ENCODE peak calls at places on chromosome 12, in six cellular contexts. One of them, this sample, is unnamed.

GRCh38 chr12:2341871-2342270 is 289.1 kb downstream of the CACNA1C start:
- DNase-seq in IMR-90: peak; percentile 89
- DNase-seq in A549: no peak
- DNase-seq in GM12878: no peak
- DNase-seq in HepG2: no peak
- DNase-seq in SK-N-SH: no peak
- DNase-seq in this sample: no peak

GRCh38 chr12:53596920-53597363 is 29.2 kb downstream of the ATF7 start:
- DNase-seq in IMR-90: peak; percentile 59
- DNase-seq in A549: no peak
- DNase-seq in GM12878: no peak
- DNase-seq in HepG2: no peak
- DNase-seq in SK-N-SH: no peak
- DNase-seq in this sample: no peak

GRCh38 chr12:123076604-123077297 is 74.1 kb downstream of the PITPNM2 start:
- DNase-seq in IMR-90: no peak
- DNase-seq in A549: no peak
- DNase-seq in GM12878: no peak
- DNase-seq in HepG2: no peak
- DNase-seq in SK-N-SH: peak; percentile 31
- DNase-seq in this sample: no peak

GRCh38 chr12:112992541-112993398 is 14.5 kb downstream of the OAS2 start:
- DNase-seq in IMR-90: peak; percentile 53
- DNase-seq in A549: peak; percentile 75
- DNase-seq in GM12878: no peak
- DNase-seq in HepG2: peak; percentile 63
- DNase-seq in SK-N-SH: peak; percentile 70
- DNase-seq in this sample: peak; percentile 61

GRCh38 chr12:3998968-3999792 is 126.0 kb upstream of the PARP11 start:
- DNase-seq in IMR-90: no peak
- DNase-seq in A549: no peak
- DNase-seq in GM12878: no peak
- DNase-seq in HepG2: peak; percentile 88
- DNase-seq in SK-N-SH: no peak
- DNase-seq in this sample: no peak

GRCh38 chr12:78864483-78865296 is at the start of gene SYT1:
- DNase-seq in IMR-90: peak; percentile 85
- DNase-seq in A549: peak; percentile 98
- DNase-seq in GM12878: no peak
- DNase-seq in HepG2: no peak
- DNase-seq in SK-N-SH: peak; percentile 92
- DNase-seq in this sample: no peak

GRCh38 chr12:83168756-83169155 is 482.1 kb downstream of the TMTC2 start:
- DNase-seq in IMR-90: no peak
- DNase-seq in A549: no peak
- DNase-seq in GM12878: no peak
- DNase-seq in HepG2: no peak
- DNase-seq in SK-N-SH: no peak
- DNase-seq in this sample: no peak

GRCh38 chr12:113065126-113066007 is 8.8 kb downstream of the DTX1 start:
- DNase-seq in IMR-90: no peak
- DNase-seq in A549: no peak
- DNase-seq in GM12878: no peak
- DNase-seq in HepG2: no peak
- DNase-seq in SK-N-SH: peak; percentile 63
- DNase-seq in this sample: no peak

GRCh38 chr12:79329933-79330332 is 360.8 kb downstream of the PAWR start:
- DNase-seq in IMR-90: peak; percentile 53
- DNase-seq in A549: no peak
- DNase-seq in GM12878: no peak
- DNase-seq in HepG2: no peak
- DNase-seq in SK-N-SH: no peak
- DNase-seq in this sample: no peak

GRCh38 chr12:106582661-106583577 is at the start of gene RFX4:
- DNase-seq in IMR-90: no peak
- DNase-seq in A549: peak; percentile 13
- DNase-seq in GM12878: no peak
- DNase-seq in HepG2: no peak
- DNase-seq in SK-N-SH: peak; percentile 55
- DNase-seq in this sample: no peak

GRCh38 chr12:48198619-48198973 is 4.5 kb downstream of the OR10AD1 start:
- DNase-seq in IMR-90: no peak
- DNase-seq in A549: no peak
- DNase-seq in GM12878: no peak
- DNase-seq in HepG2: no peak
- DNase-seq in SK-N-SH: peak; percentile 50
- DNase-seq in this sample: no peak

GRCh38 chr12:128531153-128531552 is 264.2 kb downstream of the TMEM132C start:
- DNase-seq in IMR-90: no peak
- DNase-seq in A549: no peak
- DNase-seq in GM12878: peak; percentile 3
- DNase-seq in HepG2: no peak
- DNase-seq in SK-N-SH: no peak
- DNase-seq in this sample: no peak

GRCh38 chr12:132071001-132071810 is 72.9 kb downstream of the DDX51 start:
- DNase-seq in IMR-90: no peak
- DNase-seq in A549: no peak
- DNase-seq in GM12878: peak; percentile 75
- DNase-seq in HepG2: no peak
- DNase-seq in SK-N-SH: no peak
- DNase-seq in this sample: no peak

GRCh38 chr12:11863478-11863906 is 207.2 kb upstream of the BCL2L14 start:
- DNase-seq in IMR-90: no peak
- DNase-seq in A549: no peak
- DNase-seq in GM12878: no peak
- DNase-seq in HepG2: no peak
- DNase-seq in SK-N-SH: peak; percentile 54
- DNase-seq in this sample: no peak
- TF ChIP-seq RAD21 in IMR-90: no peak
- TF ChIP-seq RAD21 in A549: no peak
- TF ChIP-seq RAD21 in GM12878: no peak
- TF ChIP-seq RAD21 in HepG2: no peak
- TF ChIP-seq RAD21 in SK-N-SH: no peak
- TF ChIP-seq RAD21 in this sample: no peak

DNA sequence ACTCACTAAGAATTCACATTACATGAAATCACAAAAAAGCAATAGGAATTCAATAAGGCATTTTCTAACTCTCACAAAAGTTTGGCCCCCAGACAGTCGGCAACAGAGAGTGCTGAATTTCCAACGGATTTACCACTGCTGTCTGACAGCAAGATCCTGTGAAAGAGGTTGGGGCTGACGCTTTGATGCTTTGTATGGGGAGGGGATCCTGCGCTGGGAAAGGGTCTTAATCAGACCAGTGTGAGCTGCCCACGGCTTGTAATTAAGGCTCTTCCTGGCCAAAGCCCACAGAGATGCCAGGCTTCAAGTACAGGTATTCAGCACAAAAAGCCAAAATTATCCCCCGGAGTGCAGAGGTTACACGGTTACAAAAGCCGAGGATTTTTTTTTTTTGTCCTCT is 66.8 kb upstream of the TMCC3 start:
- DNase-seq in IMR-90: no peak
- DNase-seq in A549: no peak
- DNase-seq in GM12878: no peak
- DNase-seq in HepG2: no peak
- DNase-seq in SK-N-SH: no peak
- DNase-seq in this sample: no peak
- TF ChIP-seq RAD21 in IMR-90: no peak
- TF ChIP-seq RAD21 in A549: no peak
- TF ChIP-seq RAD21 in GM12878: no peak
- TF ChIP-seq RAD21 in HepG2: no peak
- TF ChIP-seq RAD21 in SK-N-SH: no peak
- TF ChIP-seq RAD21 in this sample: no peak

DNA sequence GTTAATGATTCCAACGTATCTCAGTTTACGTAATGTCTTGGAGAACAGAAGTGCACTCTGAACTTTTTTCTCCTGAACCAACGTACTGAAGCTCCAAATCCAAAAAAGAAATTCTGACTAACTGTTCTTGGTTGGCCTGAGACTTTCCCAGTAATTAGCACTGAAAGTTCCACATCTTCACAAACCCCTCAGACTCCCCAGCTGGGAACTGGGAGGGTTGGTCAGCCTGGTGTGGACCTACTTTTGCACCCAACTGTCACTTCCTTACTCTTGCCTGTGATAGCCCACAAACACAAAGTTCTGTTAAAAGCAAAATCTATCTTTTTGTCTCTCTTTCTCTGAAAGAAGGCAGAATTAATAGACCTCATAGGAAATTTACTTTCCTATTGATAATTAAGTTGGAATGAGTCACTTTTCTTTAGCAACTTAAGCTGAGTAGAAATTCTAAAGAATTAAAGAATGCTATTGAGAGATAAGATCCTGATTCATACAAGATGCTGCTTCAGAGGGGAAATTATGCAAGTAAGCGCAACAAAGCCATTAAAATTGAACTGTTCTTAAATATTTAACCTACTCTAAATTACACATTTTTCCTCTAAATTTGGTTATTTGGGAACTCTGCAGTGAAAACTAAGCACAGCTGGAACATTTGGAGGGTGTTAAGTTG is 155.0 kb downstream of the EPS8 start:
- DNase-seq in IMR-90: peak; percentile 70
- DNase-seq in A549: no peak
- DNase-seq in GM12878: no peak
- DNase-seq in HepG2: no peak
- DNase-seq in SK-N-SH: no peak
- DNase-seq in this sample: no peak
- TF ChIP-seq RAD21 in IMR-90: no peak
- TF ChIP-seq RAD21 in A549: no peak
- TF ChIP-seq RAD21 in GM12878: no peak
- TF ChIP-seq RAD21 in HepG2: no peak
- TF ChIP-seq RAD21 in SK-N-SH: no peak
- TF ChIP-seq RAD21 in this sample: no peak

DNA sequence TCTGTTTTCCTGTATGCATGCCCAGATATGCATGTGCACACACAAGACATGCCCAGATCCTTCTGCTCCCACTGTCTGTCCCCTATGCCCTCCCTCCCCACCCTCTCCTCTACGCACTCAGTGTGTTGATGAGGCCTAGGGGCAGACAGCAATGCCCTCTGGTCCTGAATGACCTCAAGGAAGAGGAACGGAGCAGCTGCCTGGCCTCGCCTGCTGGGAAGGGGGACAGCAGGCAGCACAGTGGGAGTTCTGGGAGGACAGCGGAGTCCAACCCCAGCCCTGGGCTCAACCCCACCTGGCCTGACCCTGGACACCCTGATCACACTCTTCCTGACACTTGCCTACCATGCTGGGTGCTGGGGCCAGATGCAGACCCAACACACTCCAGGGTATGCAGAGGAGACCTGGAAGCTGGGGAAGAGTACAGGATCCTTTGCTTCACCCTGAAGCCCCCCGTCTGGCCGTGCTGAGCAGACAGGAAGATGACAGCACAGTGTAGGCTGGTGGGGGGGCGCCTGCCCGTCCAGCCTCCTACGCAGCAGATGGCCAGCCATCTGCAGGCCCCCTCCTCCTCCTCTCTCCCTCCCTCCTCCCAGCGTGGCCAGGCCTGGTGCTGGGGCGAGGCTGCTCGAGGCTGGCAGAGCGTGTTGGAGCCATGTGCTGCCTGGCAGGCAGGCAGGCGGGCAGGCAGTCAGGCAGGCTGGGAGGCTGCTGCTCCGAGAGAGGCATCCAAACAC is 106.6 kb upstream of the NCOR2 start:
- DNase-seq in IMR-90: no peak
- DNase-seq in A549: no peak
- DNase-seq in GM12878: no peak
- DNase-seq in HepG2: no peak
- DNase-seq in SK-N-SH: peak; percentile 92
- DNase-seq in this sample: no peak
- TF ChIP-seq RAD21 in IMR-90: no peak
- TF ChIP-seq RAD21 in A549: no peak
- TF ChIP-seq RAD21 in GM12878: no peak
- TF ChIP-seq RAD21 in HepG2: no peak
- TF ChIP-seq RAD21 in SK-N-SH: no peak
- TF ChIP-seq RAD21 in this sample: no peak

GRCh38 chr12:14365294-14366210 is at the start of gene ATF7IP:
- DNase-seq in IMR-90: peak; percentile 96
- DNase-seq in A549: peak; percentile 100
- DNase-seq in GM12878: peak; percentile 83
- DNase-seq in HepG2: peak; percentile 29
- DNase-seq in SK-N-SH: peak; percentile 96
- DNase-seq in this sample: peak; percentile 90

GRCh38 chr12:14366211-14366762 is 805 bp downstream of the ATF7IP start:
- DNase-seq in IMR-90: peak; percentile 40
- DNase-seq in A549: no peak
- DNase-seq in GM12878: no peak
- DNase-seq in HepG2: peak; percentile 28
- DNase-seq in SK-N-SH: no peak
- DNase-seq in this sample: no peak

GRCh38 chr12:14369322-14369721 is 3.8 kb downstream of the ATF7IP start:
- DNase-seq in IMR-90: no peak
- DNase-seq in A549: no peak
- DNase-seq in GM12878: no peak
- DNase-seq in HepG2: no peak
- DNase-seq in SK-N-SH: no peak
- DNase-seq in this sample: no peak

GRCh38 chr12:14364583-14365271 is 755 bp upstream of the ATF7IP start:
- DNase-seq in IMR-90: no peak
- DNase-seq in A549: no peak
- DNase-seq in GM12878: no peak
- DNase-seq in HepG2: no peak
- DNase-seq in SK-N-SH: no peak
- DNase-seq in this sample: no peak

DNA sequence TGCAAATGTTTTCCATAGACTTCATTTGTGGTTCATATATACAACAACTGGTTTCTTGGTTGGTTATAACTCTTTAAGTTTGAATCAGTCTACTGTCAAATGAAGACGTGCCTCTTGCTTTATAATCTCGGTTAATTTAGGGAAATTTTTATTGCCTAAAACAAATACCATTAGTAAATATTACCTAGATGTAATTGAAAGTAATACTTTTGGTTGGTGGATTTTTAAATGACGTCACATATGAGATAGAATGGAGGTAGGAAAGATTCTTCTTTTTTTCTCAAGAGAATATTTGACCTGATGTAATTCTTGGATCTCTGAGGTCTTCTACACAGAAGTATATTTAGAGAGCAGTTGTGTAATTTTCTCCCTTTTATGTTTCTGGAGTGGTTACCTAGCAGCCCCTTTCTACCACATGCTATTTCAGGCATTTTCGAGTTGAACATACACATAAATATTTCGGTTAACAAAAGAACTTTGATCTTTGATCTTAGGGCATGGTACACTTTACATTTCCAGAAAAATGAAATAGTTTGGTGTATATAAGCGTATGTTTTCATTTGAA is 1.7 kb downstream of the ATF7IP start:
- DNase-seq in IMR-90: peak; percentile 32
- DNase-seq in A549: no peak
- DNase-seq in GM12878: peak; percentile 71
- DNase-seq in HepG2: peak; percentile 29
- DNase-seq in SK-N-SH: no peak
- DNase-seq in this sample: no peak
- TF ChIP-seq RAD21 in IMR-90: no peak
- TF ChIP-seq RAD21 in A549: no peak
- TF ChIP-seq RAD21 in GM12878: no peak
- TF ChIP-seq RAD21 in HepG2: no peak
- TF ChIP-seq RAD21 in SK-N-SH: no peak
- TF ChIP-seq RAD21 in this sample: no peak

This sample was measured in HCT116.